ENCODE peak calls at places on chromosomes 3 and 15, in five cellular contexts. One of them, this sample, is unnamed.

GRCh38 chr15:43912208-43912607 is 85.4 kb downstream of the WDR76 start:
- DNase-seq in AG10803: no peak
- DNase-seq in astrocyte of the cerebellum: no peak
- DNase-seq in epithelial cell of esophagus: no peak
- DNase-seq in adrenal gland: no peak
- DNase-seq in this sample: no peak

GRCh38 chr3:177724020-177724638 is 526.8 kb upstream of the TBL1XR1 start:
- DNase-seq in AG10803: no peak
- DNase-seq in astrocyte of the cerebellum: no peak
- DNase-seq in epithelial cell of esophagus: no peak
- DNase-seq in adrenal gland: peak
- DNase-seq in this sample: no peak

GRCh38 chr3:62095080-62095479 is 278.3 kb downstream of the FEZF2 start:
- DNase-seq in AG10803: no peak
- DNase-seq in astrocyte of the cerebellum: no peak
- DNase-seq in epithelial cell of esophagus: no peak
- DNase-seq in adrenal gland: no peak
- DNase-seq in this sample: no peak

GRCh38 chr3:57145852-57146251 is 19.3 kb downstream of the IL17RD start:
- DNase-seq in AG10803: no peak
- DNase-seq in astrocyte of the cerebellum: no peak
- DNase-seq in epithelial cell of esophagus: no peak
- DNase-seq in adrenal gland: no peak
- DNase-seq in this sample: no peak

GRCh38 chr3:158050461-158050860 is 55.8 kb downstream of the SHOX2 start:
- DNase-seq in AG10803: no peak
- DNase-seq in astrocyte of the cerebellum: no peak
- DNase-seq in epithelial cell of esophagus: no peak
- DNase-seq in adrenal gland: no peak
- DNase-seq in this sample: no peak

GRCh38 chr15:92393287-92393993 is at the start of gene ST8SIA2:
- DNase-seq in AG10803: peak
- DNase-seq in astrocyte of the cerebellum: no peak
- DNase-seq in epithelial cell of esophagus: peak
- DNase-seq in adrenal gland: no peak
- DNase-seq in this sample: no peak

GRCh38 chr3:143928541-143929255 is 42.9 kb upstream of the DIPK2A start:
- DNase-seq in AG10803: no peak
- DNase-seq in astrocyte of the cerebellum: no peak
- DNase-seq in epithelial cell of esophagus: no peak
- DNase-seq in adrenal gland: no peak
- DNase-seq in this sample: no peak

GRCh38 chr15:37104413-37105392 is 4.4 kb upstream of the MEIS2 start:
- DNase-seq in AG10803: no peak
- DNase-seq in astrocyte of the cerebellum: no peak
- DNase-seq in epithelial cell of esophagus: no peak
- DNase-seq in adrenal gland: no peak
- DNase-seq in this sample: no peak

GRCh38 chr15:83813697-83814096 is 159.8 kb downstream of the ADAMTSL3 start:
- DNase-seq in AG10803: no peak
- DNase-seq in astrocyte of the cerebellum: no peak
- DNase-seq in epithelial cell of esophagus: no peak
- DNase-seq in adrenal gland: no peak
- DNase-seq in this sample: no peak

GRCh38 chr15:89781891-89782618 is 5.9 kb downstream of the MESP2 start:
- DNase-seq in AG10803: peak
- DNase-seq in astrocyte of the cerebellum: peak
- DNase-seq in epithelial cell of esophagus: peak
- DNase-seq in adrenal gland: peak
- DNase-seq in this sample: peak

GRCh38 chr3:194089357-194090177 is 46.4 kb upstream of the HES1 start:
- DNase-seq in AG10803: peak
- DNase-seq in astrocyte of the cerebellum: peak
- DNase-seq in epithelial cell of esophagus: peak
- DNase-seq in adrenal gland: peak
- DNase-seq in this sample: peak

GRCh38 chr15:74036271-74037170 is 42.0 kb downstream of the PML start:
- DNase-seq in AG10803: peak
- DNase-seq in astrocyte of the cerebellum: peak
- DNase-seq in epithelial cell of esophagus: peak
- DNase-seq in adrenal gland: peak
- DNase-seq in this sample: no peak

DNA sequence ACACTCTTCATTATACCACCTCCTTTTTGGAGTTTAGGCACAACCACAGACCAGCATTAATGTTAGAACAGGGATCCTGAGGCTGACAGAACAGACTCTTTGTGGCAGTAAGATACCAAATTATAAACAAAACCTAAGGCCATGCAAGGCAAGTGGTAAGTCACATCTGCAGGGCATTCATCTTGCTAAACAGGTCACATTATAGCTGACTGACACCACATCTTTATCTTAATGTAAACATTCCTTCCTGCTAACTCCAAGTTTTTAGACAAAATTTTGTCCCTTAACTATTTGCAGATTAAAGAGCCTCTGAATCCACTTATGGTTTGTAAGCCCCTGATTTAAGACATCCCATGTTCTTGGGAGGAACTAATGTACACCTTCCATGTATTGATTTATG is 500.6 kb downstream of the PYDC2 start:
- DNase-seq in AG10803: no peak
- DNase-seq in astrocyte of the cerebellum: no peak
- DNase-seq in epithelial cell of esophagus: no peak
- DNase-seq in adrenal gland: no peak
- DNase-seq in this sample: no peak
- TF ChIP-seq CTCF in AG10803: no peak
- TF ChIP-seq CTCF in astrocyte of the cerebellum: no peak
- TF ChIP-seq CTCF in epithelial cell of esophagus: no peak
- TF ChIP-seq CTCF in adrenal gland: no peak
- TF ChIP-seq CTCF in this sample: no peak

GRCh38 chr3:79016587-79017380 is 751.0 kb downstream of the ROBO1 start:
- DNase-seq in AG10803: peak
- DNase-seq in astrocyte of the cerebellum: no peak
- DNase-seq in epithelial cell of esophagus: peak
- DNase-seq in adrenal gland: no peak
- DNase-seq in this sample: no peak

GRCh38 chr3:79015854-79016253 is 751.9 kb downstream of the ROBO1 start:
- DNase-seq in AG10803: no peak
- DNase-seq in astrocyte of the cerebellum: no peak
- DNase-seq in epithelial cell of esophagus: no peak
- DNase-seq in adrenal gland: no peak
- DNase-seq in this sample: no peak

GRCh38 chr3:79019924-79020173 is 747.9 kb downstream of the ROBO1 start:
- DNase-seq in AG10803: no peak
- DNase-seq in astrocyte of the cerebellum: no peak
- DNase-seq in epithelial cell of esophagus: no peak
- DNase-seq in adrenal gland: no peak
- DNase-seq in this sample: no peak

GRCh38 chr3:79019137-79019923 is 748.5 kb downstream of the ROBO1 start:
- DNase-seq in AG10803: peak
- DNase-seq in astrocyte of the cerebellum: peak
- DNase-seq in epithelial cell of esophagus: peak
- DNase-seq in adrenal gland: peak
- DNase-seq in this sample: peak

GRCh38 chr3:79018671-79019136 is 749.1 kb downstream of the ROBO1 start:
- DNase-seq in AG10803: peak
- DNase-seq in astrocyte of the cerebellum: no peak
- DNase-seq in epithelial cell of esophagus: peak
- DNase-seq in adrenal gland: peak
- DNase-seq in this sample: no peak
- H3K4me3 ChIP-seq in AG10803: peak
- H3K4me3 ChIP-seq in astrocyte of the cerebellum: peak
- H3K4me3 ChIP-seq in epithelial cell of esophagus: peak
- H3K4me3 ChIP-seq in adrenal gland: peak
- H3K4me3 ChIP-seq in this sample: peak

GRCh38 chr3:46162975-46163550 is 45.0 kb downstream of the CCR1 start:
- DNase-seq in AG10803: no peak
- DNase-seq in astrocyte of the cerebellum: no peak
- DNase-seq in epithelial cell of esophagus: peak
- DNase-seq in adrenal gland: no peak
- DNase-seq in this sample: no peak
- TF ChIP-seq CTCF in AG10803: no peak
- TF ChIP-seq CTCF in astrocyte of the cerebellum: no peak
- TF ChIP-seq CTCF in epithelial cell of esophagus: no peak
- TF ChIP-seq CTCF in adrenal gland: no peak
- TF ChIP-seq CTCF in this sample: no peak

GRCh38 chr3:75985432-75985831 is 200.1 kb upstream of the ZNF717 start:
- DNase-seq in AG10803: no peak
- DNase-seq in astrocyte of the cerebellum: no peak
- DNase-seq in epithelial cell of esophagus: no peak
- DNase-seq in adrenal gland: no peak
- DNase-seq in this sample: no peak

GRCh38 chr3:75981401-75981800 is 196.1 kb upstream of the ZNF717 start:
- DNase-seq in AG10803: no peak
- DNase-seq in astrocyte of the cerebellum: no peak
- DNase-seq in epithelial cell of esophagus: no peak
- DNase-seq in adrenal gland: no peak
- DNase-seq in this sample: no peak

GRCh38 chr3:75978686-75979085 is 193.3 kb upstream of the ZNF717 start:
- DNase-seq in AG10803: no peak
- DNase-seq in astrocyte of the cerebellum: no peak
- DNase-seq in epithelial cell of esophagus: no peak
- DNase-seq in adrenal gland: no peak
- DNase-seq in this sample: peak

DNA sequence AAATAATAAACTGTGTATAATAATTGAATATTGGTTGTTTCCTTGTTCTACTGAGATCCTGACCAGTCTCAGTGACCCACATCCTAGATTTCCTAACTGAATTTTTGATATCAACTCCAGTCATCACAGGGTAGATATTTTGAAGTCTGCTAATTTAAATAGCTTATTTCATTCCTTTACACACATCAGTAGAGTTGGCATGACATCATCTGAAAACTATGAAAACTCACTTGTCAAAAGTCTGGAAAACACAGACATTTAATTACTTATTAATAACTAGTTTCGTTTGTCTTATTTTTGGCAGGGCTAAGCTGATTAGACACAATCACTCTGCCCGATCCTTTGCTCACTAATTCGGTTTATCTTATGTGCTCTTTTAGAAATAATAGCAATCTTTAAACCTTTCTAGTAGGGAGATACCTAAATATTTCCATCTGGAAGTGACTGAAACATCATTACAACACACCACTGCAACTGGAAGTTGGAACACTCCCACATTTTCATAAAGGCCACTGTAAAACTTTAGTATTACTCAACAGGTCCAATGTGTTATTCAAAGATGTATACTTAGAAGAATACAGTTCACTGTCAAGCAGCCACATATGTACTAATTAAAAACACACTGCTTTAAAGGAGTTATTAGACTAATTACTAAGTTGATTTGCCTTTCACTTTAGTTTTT is 198.4 kb upstream of the ZNF717 start:
- DNase-seq in AG10803: no peak
- DNase-seq in astrocyte of the cerebellum: no peak
- DNase-seq in epithelial cell of esophagus: no peak
- DNase-seq in adrenal gland: no peak
- DNase-seq in this sample: peak
- H3K4me3 ChIP-seq in AG10803: no peak
- H3K4me3 ChIP-seq in astrocyte of the cerebellum: no peak
- H3K4me3 ChIP-seq in epithelial cell of esophagus: no peak
- H3K4me3 ChIP-seq in adrenal gland: no peak
- H3K4me3 ChIP-seq in this sample: no peak

DNA sequence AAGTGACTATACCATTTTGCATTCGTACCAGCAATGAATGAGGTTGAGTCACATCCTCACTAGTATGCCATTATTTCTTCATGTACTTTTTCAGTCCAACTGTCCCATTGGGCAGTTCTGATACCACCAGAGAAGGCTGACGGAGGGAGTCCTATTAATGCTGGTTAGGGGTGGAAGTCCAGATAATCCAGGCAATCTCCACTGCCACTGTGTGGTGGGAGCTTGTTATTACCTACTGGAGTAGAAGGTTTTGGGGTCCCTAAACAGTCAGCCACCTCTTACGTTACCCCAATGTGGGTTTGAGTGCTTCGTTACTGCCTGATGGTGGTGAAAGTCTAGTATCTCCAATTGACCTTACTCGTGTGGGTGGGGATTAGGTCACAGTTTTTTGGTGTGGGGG is 210.8 kb downstream of the DOCK3 start:
- DNase-seq in AG10803: no peak
- DNase-seq in astrocyte of the cerebellum: no peak
- DNase-seq in epithelial cell of esophagus: peak
- DNase-seq in adrenal gland: no peak
- DNase-seq in this sample: no peak
- TF ChIP-seq CTCF in AG10803: peak
- TF ChIP-seq CTCF in astrocyte of the cerebellum: no peak
- TF ChIP-seq CTCF in epithelial cell of esophagus: peak
- TF ChIP-seq CTCF in adrenal gland: no peak
- TF ChIP-seq CTCF in this sample: peak

DNA sequence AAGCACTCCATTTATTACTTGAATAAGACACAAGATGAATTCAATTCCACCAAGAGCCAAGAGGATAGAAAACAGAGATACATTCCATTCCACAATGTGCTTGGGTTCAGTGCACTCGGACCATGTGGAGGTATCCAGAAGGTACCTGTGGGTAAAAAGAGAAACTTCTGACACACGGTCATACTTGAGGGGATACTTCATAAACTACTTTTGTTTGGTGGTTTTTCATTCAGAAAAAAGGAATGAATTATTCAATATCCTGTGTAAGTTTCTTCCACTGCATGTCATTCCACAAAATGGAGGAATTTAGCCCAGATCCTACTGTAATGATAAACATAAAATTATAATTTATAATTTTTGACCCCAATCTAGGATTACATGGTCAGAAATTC is 5.7 kb downstream of the TM4SF1 start:
- DNase-seq in AG10803: no peak
- DNase-seq in astrocyte of the cerebellum: no peak
- DNase-seq in epithelial cell of esophagus: no peak
- DNase-seq in adrenal gland: no peak
- DNase-seq in this sample: no peak
- H3K4me3 ChIP-seq in AG10803: no peak
- H3K4me3 ChIP-seq in astrocyte of the cerebellum: no peak
- H3K4me3 ChIP-seq in epithelial cell of esophagus: peak
- H3K4me3 ChIP-seq in adrenal gland: no peak
- H3K4me3 ChIP-seq in this sample: no peak